ENCODE peak calls at places on chromosomes 16 and 17, in five cellular contexts. One of them, this sample, is unnamed.

GRCh38 chr17:75773808-75774470 is 8.9 kb upstream of the GALK1 start:
- DNase-seq in NCI-H345: no peak
- DNase-seq in lower lobe of right lung: no peak
- DNase-seq in stimulated activated CD8-positive, alpha-beta memory T cell treated with anti-CD3 and anti-CD28 coated beads, Interleukin-4, amount 100 ng/mL, for 4 hours: no peak
- DNase-seq in T-helper 17 cell: no peak
- DNase-seq in this sample: no peak

GRCh38 chr17:1792495-1793446 is 30.9 kb downstream of the SERPINF1 start:
- DNase-seq in lower lobe of right lung: peak
- DNase-seq in NCI-H345: peak
- DNase-seq in stimulated activated CD8-positive, alpha-beta memory T cell treated with anti-CD3 and anti-CD28 coated beads, Interleukin-4, amount 100 ng/mL, for 4 hours: no peak
- DNase-seq in T-helper 17 cell: no peak
- DNase-seq in this sample: no peak

GRCh38 chr17:78343433-78344201 is 16.3 kb downstream of the SOCS3 start:
- DNase-seq in NCI-H345: no peak
- DNase-seq in T-helper 17 cell: peak
- DNase-seq in lower lobe of right lung: peak
- DNase-seq in stimulated activated CD8-positive, alpha-beta memory T cell treated with anti-CD3 and anti-CD28 coated beads, Interleukin-4, amount 100 ng/mL, for 4 hours: peak
- DNase-seq in this sample: peak

GRCh38 chr16:54094641-54095040 is 191.9 kb downstream of the IRX3 start:
- DNase-seq in NCI-H345: no peak
- DNase-seq in T-helper 17 cell: no peak
- DNase-seq in stimulated activated CD8-positive, alpha-beta memory T cell treated with anti-CD3 and anti-CD28 coated beads, Interleukin-4, amount 100 ng/mL, for 4 hours: no peak
- DNase-seq in lower lobe of right lung: no peak
- DNase-seq in this sample: no peak

GRCh38 chr16:90078594-90078895 is 1.4 kb upstream of the PRDM7 start:
- DNase-seq in lower lobe of right lung: no peak
- DNase-seq in T-helper 17 cell: no peak
- DNase-seq in stimulated activated CD8-positive, alpha-beta memory T cell treated with anti-CD3 and anti-CD28 coated beads, Interleukin-4, amount 100 ng/mL, for 4 hours: no peak
- DNase-seq in NCI-H345: no peak
- DNase-seq in this sample: no peak

GRCh38 chr16:50498756-50499155 is 49.4 kb upstream of the NKD1 start:
- DNase-seq in NCI-H345: no peak
- DNase-seq in stimulated activated CD8-positive, alpha-beta memory T cell treated with anti-CD3 and anti-CD28 coated beads, Interleukin-4, amount 100 ng/mL, for 4 hours: no peak
- DNase-seq in T-helper 17 cell: no peak
- DNase-seq in lower lobe of right lung: no peak
- DNase-seq in this sample: no peak

GRCh38 chr17:78839762-78840529 is 668 bp downstream of the USP36 start:
- DNase-seq in stimulated activated CD8-positive, alpha-beta memory T cell treated with anti-CD3 and anti-CD28 coated beads, Interleukin-4, amount 100 ng/mL, for 4 hours: no peak
- DNase-seq in T-helper 17 cell: peak
- DNase-seq in NCI-H345: no peak
- DNase-seq in lower lobe of right lung: peak
- DNase-seq in this sample: peak

GRCh38 chr17:29740017-29740416 is 117.3 kb upstream of the CORO6 start:
- DNase-seq in NCI-H345: no peak
- DNase-seq in T-helper 17 cell: no peak
- DNase-seq in lower lobe of right lung: no peak
- DNase-seq in stimulated activated CD8-positive, alpha-beta memory T cell treated with anti-CD3 and anti-CD28 coated beads, Interleukin-4, amount 100 ng/mL, for 4 hours: no peak
- DNase-seq in this sample: no peak

GRCh38 chr16:80060470-80060869 is 459.9 kb upstream of the MAF start:
- DNase-seq in lower lobe of right lung: no peak
- DNase-seq in T-helper 17 cell: no peak
- DNase-seq in stimulated activated CD8-positive, alpha-beta memory T cell treated with anti-CD3 and anti-CD28 coated beads, Interleukin-4, amount 100 ng/mL, for 4 hours: no peak
- DNase-seq in NCI-H345: no peak
- DNase-seq in this sample: no peak

GRCh38 chr17:19978206-19978802 is 676 bp upstream of the AKAP10 start:
- DNase-seq in NCI-H345: no peak
- DNase-seq in lower lobe of right lung: peak
- DNase-seq in stimulated activated CD8-positive, alpha-beta memory T cell treated with anti-CD3 and anti-CD28 coated beads, Interleukin-4, amount 100 ng/mL, for 4 hours: no peak
- DNase-seq in T-helper 17 cell: peak
- DNase-seq in this sample: no peak

GRCh38 chr17:71023631-71024030 is 854.3 kb downstream of the KCNJ2 start:
- DNase-seq in stimulated activated CD8-positive, alpha-beta memory T cell treated with anti-CD3 and anti-CD28 coated beads, Interleukin-4, amount 100 ng/mL, for 4 hours: no peak
- DNase-seq in T-helper 17 cell: no peak
- DNase-seq in NCI-H345: peak
- DNase-seq in lower lobe of right lung: no peak
- DNase-seq in this sample: no peak

GRCh38 chr17:41144846-41145245 is 4.5 kb upstream of the KRTAP4-6 start:
- DNase-seq in stimulated activated CD8-positive, alpha-beta memory T cell treated with anti-CD3 and anti-CD28 coated beads, Interleukin-4, amount 100 ng/mL, for 4 hours: no peak
- DNase-seq in lower lobe of right lung: no peak
- DNase-seq in T-helper 17 cell: no peak
- DNase-seq in NCI-H345: no peak
- DNase-seq in this sample: no peak

GRCh38 chr17:56822725-56823124 is 11.0 kb downstream of the C17orf67 start:
- DNase-seq in T-helper 17 cell: no peak
- DNase-seq in lower lobe of right lung: no peak
- DNase-seq in NCI-H345: no peak
- DNase-seq in stimulated activated CD8-positive, alpha-beta memory T cell treated with anti-CD3 and anti-CD28 coated beads, Interleukin-4, amount 100 ng/mL, for 4 hours: no peak
- DNase-seq in this sample: no peak

GRCh38 chr16:26525856-26526255 is 540.9 kb upstream of the C16orf82 start:
- DNase-seq in stimulated activated CD8-positive, alpha-beta memory T cell treated with anti-CD3 and anti-CD28 coated beads, Interleukin-4, amount 100 ng/mL, for 4 hours: no peak
- DNase-seq in lower lobe of right lung: no peak
- DNase-seq in T-helper 17 cell: no peak
- DNase-seq in NCI-H345: no peak
- DNase-seq in this sample: no peak

GRCh38 chr17:82767041-82767754 is 15.3 kb downstream of the TBCD start:
- DNase-seq in T-helper 17 cell: no peak
- DNase-seq in lower lobe of right lung: peak
- DNase-seq in NCI-H345: no peak
- DNase-seq in stimulated activated CD8-positive, alpha-beta memory T cell treated with anti-CD3 and anti-CD28 coated beads, Interleukin-4, amount 100 ng/mL, for 4 hours: peak
- DNase-seq in this sample: no peak

GRCh38 chr16:56603589-56603988 is 4.8 kb upstream of the MT2A start:
- DNase-seq in lower lobe of right lung: no peak
- DNase-seq in stimulated activated CD8-positive, alpha-beta memory T cell treated with anti-CD3 and anti-CD28 coated beads, Interleukin-4, amount 100 ng/mL, for 4 hours: no peak
- DNase-seq in T-helper 17 cell: no peak
- DNase-seq in NCI-H345: peak
- DNase-seq in this sample: no peak

GRCh38 chr16:86505185-86505898 is 5.0 kb upstream of the FOXF1 start:
- DNase-seq in T-helper 17 cell: no peak
- DNase-seq in lower lobe of right lung: no peak
- DNase-seq in stimulated activated CD8-positive, alpha-beta memory T cell treated with anti-CD3 and anti-CD28 coated beads, Interleukin-4, amount 100 ng/mL, for 4 hours: no peak
- DNase-seq in NCI-H345: no peak
- DNase-seq in this sample: no peak

GRCh38 chr17:63537991-63538692 is 12.1 kb upstream of the DCAF7 start:
- DNase-seq in lower lobe of right lung: peak
- DNase-seq in NCI-H345: no peak
- DNase-seq in T-helper 17 cell: no peak
- DNase-seq in stimulated activated CD8-positive, alpha-beta memory T cell treated with anti-CD3 and anti-CD28 coated beads, Interleukin-4, amount 100 ng/mL, for 4 hours: no peak
- DNase-seq in this sample: no peak

GRCh38 chr17:36731091-36731490 is 129.7 kb downstream of the MRM1 start:
- DNase-seq in stimulated activated CD8-positive, alpha-beta memory T cell treated with anti-CD3 and anti-CD28 coated beads, Interleukin-4, amount 100 ng/mL, for 4 hours: no peak
- DNase-seq in lower lobe of right lung: no peak
- DNase-seq in T-helper 17 cell: no peak
- DNase-seq in NCI-H345: peak
- DNase-seq in this sample: no peak

GRCh38 chr16:12583237-12583897 is 220.3 kb downstream of the CPPED1 start:
- DNase-seq in T-helper 17 cell: no peak
- DNase-seq in NCI-H345: no peak
- DNase-seq in lower lobe of right lung: no peak
- DNase-seq in stimulated activated CD8-positive, alpha-beta memory T cell treated with anti-CD3 and anti-CD28 coated beads, Interleukin-4, amount 100 ng/mL, for 4 hours: no peak
- DNase-seq in this sample: no peak

GRCh38 chr16:546909-547770 is 13.1 kb upstream of the PRR35 start:
- DNase-seq in lower lobe of right lung: peak
- DNase-seq in T-helper 17 cell: peak
- DNase-seq in stimulated activated CD8-positive, alpha-beta memory T cell treated with anti-CD3 and anti-CD28 coated beads, Interleukin-4, amount 100 ng/mL, for 4 hours: no peak
- DNase-seq in NCI-H345: peak
- DNase-seq in this sample: peak

GRCh38 chr17:61400058-61400785 is 579 bp downstream of the TBX2 start:
- DNase-seq in T-helper 17 cell: no peak
- DNase-seq in lower lobe of right lung: peak
- DNase-seq in stimulated activated CD8-positive, alpha-beta memory T cell treated with anti-CD3 and anti-CD28 coated beads, Interleukin-4, amount 100 ng/mL, for 4 hours: no peak
- DNase-seq in NCI-H345: no peak
- DNase-seq in this sample: no peak

GRCh38 chr16:86628614-86629013 is 50.3 kb downstream of the FOXL1 start:
- DNase-seq in T-helper 17 cell: no peak
- DNase-seq in stimulated activated CD8-positive, alpha-beta memory T cell treated with anti-CD3 and anti-CD28 coated beads, Interleukin-4, amount 100 ng/mL, for 4 hours: no peak
- DNase-seq in lower lobe of right lung: no peak
- DNase-seq in NCI-H345: no peak
- DNase-seq in this sample: no peak

GRCh38 chr17:78995022-78995760 is 14.4 kb downstream of the CANT1 start:
- DNase-seq in T-helper 17 cell: no peak
- DNase-seq in lower lobe of right lung: no peak
- DNase-seq in NCI-H345: no peak
- DNase-seq in stimulated activated CD8-positive, alpha-beta memory T cell treated with anti-CD3 and anti-CD28 coated beads, Interleukin-4, amount 100 ng/mL, for 4 hours: no peak
- DNase-seq in this sample: no peak